ENCODE peak calls at places on chromosomes 3 and 15, in nine cellular contexts. One of them, this sample, is unnamed.

GRCh38 chr3:172676208-172676920 is 34.5 kb downstream of the NCEH1 start:
- DNase-seq in stomach: no peak
- DNase-seq in HepG2: no peak
- DNase-seq in GM12892: no peak
- DNase-seq in GM12891: no peak
- DNase-seq in suprapubic skin: no peak
- DNase-seq in spleen: no peak
- DNase-seq in transverse colon: no peak
- DNase-seq in breast epithelium: no peak
- DNase-seq in this sample: no peak

GRCh38 chr15:26852980-26853379 is 13.9 kb upstream of the GABRA5 start:
- DNase-seq in stomach: no peak
- DNase-seq in transverse colon: no peak
- DNase-seq in breast epithelium: no peak
- DNase-seq in HepG2: no peak
- DNase-seq in suprapubic skin: no peak
- DNase-seq in GM12891: no peak
- DNase-seq in GM12892: no peak
- DNase-seq in spleen: no peak
- DNase-seq in this sample: no peak

GRCh38 chr15:75191235-75191634 is 10.4 kb upstream of the C15orf39 start:
- DNase-seq in HepG2: no peak
- DNase-seq in breast epithelium: no peak
- DNase-seq in GM12892: no peak
- DNase-seq in spleen: no peak
- DNase-seq in GM12891: no peak
- DNase-seq in suprapubic skin: no peak
- DNase-seq in transverse colon: no peak
- DNase-seq in stomach: no peak
- DNase-seq in this sample: no peak

GRCh38 chr3:133469140-133469731 is 69.4 kb downstream of the BFSP2 start:
- DNase-seq in stomach: no peak
- DNase-seq in suprapubic skin: no peak
- DNase-seq in GM12892: no peak
- DNase-seq in transverse colon: no peak
- DNase-seq in HepG2: peak; percentile 91
- DNase-seq in breast epithelium: no peak
- DNase-seq in spleen: no peak
- DNase-seq in GM12891: no peak
- DNase-seq in this sample: no peak

GRCh38 chr3:32626650-32627049 is 56.0 kb upstream of the DYNC1LI1 start:
- DNase-seq in spleen: no peak
- DNase-seq in suprapubic skin: no peak
- DNase-seq in stomach: no peak
- DNase-seq in GM12892: no peak
- DNase-seq in HepG2: no peak
- DNase-seq in transverse colon: no peak
- DNase-seq in breast epithelium: no peak
- DNase-seq in GM12891: no peak
- DNase-seq in this sample: no peak

GRCh38 chr15:89088605-89089315 is 504 bp downstream of the ABHD2 start:
- DNase-seq in GM12891: no peak
- DNase-seq in breast epithelium: no peak
- DNase-seq in stomach: peak; percentile 55
- DNase-seq in HepG2: no peak
- DNase-seq in spleen: peak; percentile 89
- DNase-seq in transverse colon: peak; percentile 36
- DNase-seq in suprapubic skin: no peak
- DNase-seq in GM12892: peak; percentile 18
- DNase-seq in this sample: peak; percentile 70

GRCh38 chr15:37933685-37934084 is 755 bp upstream of the TMCO5A start:
- DNase-seq in suprapubic skin: no peak
- DNase-seq in GM12892: no peak
- DNase-seq in transverse colon: no peak
- DNase-seq in breast epithelium: no peak
- DNase-seq in stomach: no peak
- DNase-seq in spleen: no peak
- DNase-seq in HepG2: no peak
- DNase-seq in GM12891: no peak
- DNase-seq in this sample: no peak

GRCh38 chr3:16380421-16380820 is 115.4 kb downstream of the OXNAD1 start:
- DNase-seq in stomach: no peak
- DNase-seq in spleen: no peak
- DNase-seq in breast epithelium: no peak
- DNase-seq in suprapubic skin: no peak
- DNase-seq in GM12891: no peak
- DNase-seq in transverse colon: no peak
- DNase-seq in GM12892: no peak
- DNase-seq in HepG2: no peak
- DNase-seq in this sample: no peak

GRCh38 chr15:58329781-58330467 is 101.9 kb upstream of the LIPC start:
- DNase-seq in GM12891: no peak
- DNase-seq in spleen: no peak
- DNase-seq in GM12892: no peak
- DNase-seq in stomach: peak; percentile 60
- DNase-seq in breast epithelium: peak; percentile 56
- DNase-seq in suprapubic skin: no peak
- DNase-seq in HepG2: no peak
- DNase-seq in transverse colon: peak; percentile 17
- DNase-seq in this sample: no peak

GRCh38 chr3:122519693-122520092 is 5.0 kb upstream of the KPNA1 start:
- DNase-seq in transverse colon: no peak
- DNase-seq in spleen: no peak
- DNase-seq in GM12892: no peak
- DNase-seq in breast epithelium: no peak
- DNase-seq in suprapubic skin: no peak
- DNase-seq in stomach: no peak
- DNase-seq in HepG2: no peak
- DNase-seq in GM12891: no peak
- DNase-seq in this sample: no peak

GRCh38 chr3:25663324-25664065 is 1.2 kb downstream of the TOP2B start:
- DNase-seq in spleen: no peak
- DNase-seq in stomach: no peak
- DNase-seq in suprapubic skin: no peak
- DNase-seq in breast epithelium: no peak
- DNase-seq in HepG2: peak; percentile 56
- DNase-seq in GM12892: no peak
- DNase-seq in GM12891: no peak
- DNase-seq in transverse colon: peak; percentile 27
- DNase-seq in this sample: no peak

GRCh38 chr15:91865486-91865885 is 12.0 kb downstream of the SLCO3A1 start:
- DNase-seq in breast epithelium: no peak
- DNase-seq in spleen: no peak
- DNase-seq in GM12891: no peak
- DNase-seq in transverse colon: no peak
- DNase-seq in stomach: no peak
- DNase-seq in HepG2: no peak
- DNase-seq in GM12892: no peak
- DNase-seq in suprapubic skin: no peak
- DNase-seq in this sample: no peak

GRCh38 chr15:91865903-91866302 is 12.4 kb downstream of the SLCO3A1 start:
- DNase-seq in breast epithelium: no peak
- DNase-seq in suprapubic skin: no peak
- DNase-seq in stomach: no peak
- DNase-seq in transverse colon: no peak
- DNase-seq in GM12892: no peak
- DNase-seq in GM12891: no peak
- DNase-seq in HepG2: no peak
- DNase-seq in spleen: no peak
- DNase-seq in this sample: no peak

GRCh38 chr15:91866371-91866905 is 12.9 kb downstream of the SLCO3A1 start:
- DNase-seq in GM12891: no peak
- DNase-seq in transverse colon: no peak
- DNase-seq in GM12892: no peak
- DNase-seq in breast epithelium: peak; percentile 88
- DNase-seq in stomach: no peak
- DNase-seq in suprapubic skin: no peak
- DNase-seq in HepG2: no peak
- DNase-seq in spleen: no peak
- DNase-seq in this sample: no peak

GRCh38 chr15:91866971-91867372 is 13.5 kb downstream of the SLCO3A1 start:
- DNase-seq in stomach: no peak
- DNase-seq in HepG2: no peak
- DNase-seq in suprapubic skin: no peak
- DNase-seq in transverse colon: no peak
- DNase-seq in GM12891: no peak
- DNase-seq in breast epithelium: peak; percentile 84
- DNase-seq in GM12892: no peak
- DNase-seq in spleen: no peak
- DNase-seq in this sample: no peak

GRCh38 chr15:91867581-91868026 is 14.1 kb downstream of the SLCO3A1 start:
- DNase-seq in GM12891: no peak
- DNase-seq in breast epithelium: peak; percentile 83
- DNase-seq in suprapubic skin: no peak
- DNase-seq in transverse colon: peak; percentile 85
- DNase-seq in HepG2: no peak
- DNase-seq in GM12892: no peak
- DNase-seq in stomach: peak; percentile 81
- DNase-seq in spleen: peak; percentile 83
- DNase-seq in this sample: peak; percentile 91
- TF ChIP-seq POLR2AphosphoS5 in GM12891: no peak
- TF ChIP-seq POLR2AphosphoS5 in breast epithelium: no peak
- TF ChIP-seq POLR2AphosphoS5 in suprapubic skin: no peak
- TF ChIP-seq POLR2AphosphoS5 in transverse colon: peak; percentile 39
- TF ChIP-seq POLR2AphosphoS5 in HepG2: no peak
- TF ChIP-seq POLR2AphosphoS5 in GM12892: no peak
- TF ChIP-seq POLR2AphosphoS5 in stomach: peak; percentile 4
- TF ChIP-seq POLR2AphosphoS5 in spleen: peak; percentile 59
- TF ChIP-seq POLR2AphosphoS5 in this sample: peak; percentile 22

DNA sequence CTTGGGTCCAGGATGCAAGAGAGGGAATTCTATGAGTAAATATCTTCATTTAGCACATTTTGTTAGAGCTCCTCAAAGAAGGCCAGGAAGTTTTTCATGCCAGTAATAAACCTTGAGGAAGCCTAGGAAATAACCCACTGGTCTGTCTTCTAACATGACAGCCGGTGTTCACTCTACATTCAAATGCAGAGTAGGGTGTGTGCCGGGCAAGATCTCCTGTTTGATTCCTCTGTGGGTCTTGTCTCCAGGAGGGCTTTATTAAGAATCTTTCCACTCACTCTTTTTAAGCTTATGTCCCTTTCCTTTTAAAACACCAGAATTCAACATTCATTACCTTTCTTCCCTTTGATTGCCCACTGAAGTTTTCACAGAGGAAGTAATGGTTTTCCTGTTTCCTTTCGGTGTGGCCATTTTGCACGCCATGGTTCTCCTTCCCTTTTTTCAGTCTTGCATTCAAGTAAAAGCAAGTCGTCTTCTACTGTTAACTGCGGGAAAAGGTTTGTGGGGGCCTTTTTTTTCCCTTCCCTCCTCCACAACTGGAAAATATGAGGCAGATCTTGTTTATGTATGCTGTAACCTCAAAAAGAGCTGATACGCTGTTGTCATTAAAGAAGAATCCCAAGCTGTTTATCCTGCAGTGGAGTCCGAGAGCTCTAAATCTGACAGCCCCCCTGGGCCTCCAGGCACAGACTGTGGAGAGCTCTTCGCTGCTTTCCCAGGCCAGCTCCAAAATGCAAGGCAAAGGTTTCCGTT is 40.6 kb downstream of the FILIP1L start:
- DNase-seq in suprapubic skin: no peak
- DNase-seq in breast epithelium: no peak
- DNase-seq in stomach: no peak
- DNase-seq in spleen: no peak
- DNase-seq in GM12891: no peak
- DNase-seq in GM12892: no peak
- DNase-seq in HepG2: no peak
- DNase-seq in transverse colon: peak; percentile 26
- DNase-seq in this sample: peak; percentile 64
- TF ChIP-seq POLR2AphosphoS5 in suprapubic skin: no peak
- TF ChIP-seq POLR2AphosphoS5 in breast epithelium: no peak
- TF ChIP-seq POLR2AphosphoS5 in stomach: no peak
- TF ChIP-seq POLR2AphosphoS5 in spleen: no peak
- TF ChIP-seq POLR2AphosphoS5 in GM12891: no peak
- TF ChIP-seq POLR2AphosphoS5 in GM12892: no peak
- TF ChIP-seq POLR2AphosphoS5 in HepG2: no peak
- TF ChIP-seq POLR2AphosphoS5 in transverse colon: peak; percentile 39
- TF ChIP-seq POLR2AphosphoS5 in this sample: no peak

DNA sequence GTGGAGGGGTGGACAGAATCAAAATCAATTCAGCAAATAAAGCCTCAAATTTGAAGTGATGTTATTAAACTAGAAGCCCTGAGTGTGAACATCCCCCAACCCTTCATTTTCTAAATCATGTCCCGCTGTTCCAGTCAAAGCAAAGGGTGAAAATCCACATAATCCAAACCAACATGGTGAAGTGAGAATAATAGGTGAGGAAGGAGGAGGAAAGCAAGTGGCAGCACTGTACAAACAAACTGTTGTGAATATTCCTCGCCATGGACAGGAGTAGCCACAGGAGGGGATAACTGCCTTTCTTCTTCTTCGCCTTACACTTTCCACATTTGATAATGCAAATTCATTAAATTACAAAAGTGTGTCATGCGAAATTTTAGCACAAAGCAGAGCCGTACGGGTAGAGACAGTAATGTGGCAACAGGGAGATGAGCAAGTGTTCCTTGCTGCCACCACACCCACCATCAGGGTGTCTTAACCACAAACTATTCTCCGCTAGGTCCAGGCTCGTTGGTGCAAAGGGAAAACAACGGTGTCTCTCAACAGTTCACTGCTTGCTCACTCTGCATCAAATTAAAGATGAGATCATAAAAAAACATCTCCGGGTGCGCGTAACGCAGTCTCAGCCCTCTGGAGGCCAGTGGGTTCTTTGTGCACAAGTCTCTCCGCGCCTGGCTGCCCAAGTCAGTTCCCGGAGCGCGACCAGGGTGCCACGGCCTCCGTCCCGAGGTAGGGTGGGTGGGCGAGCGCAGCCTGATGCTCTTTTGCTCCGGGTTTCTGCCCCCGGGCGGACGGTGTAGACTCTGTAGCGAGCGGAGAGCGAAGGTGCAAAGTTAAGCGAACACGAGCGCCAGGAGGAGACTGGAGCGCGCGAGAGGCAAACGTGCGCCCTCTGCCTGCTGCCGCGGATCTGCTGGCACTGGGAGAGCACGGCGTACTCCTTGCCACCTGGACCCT is 6.7 kb downstream of the EPHA3 start:
- DNase-seq in GM12892: no peak
- DNase-seq in HepG2: peak; percentile 20
- DNase-seq in GM12891: no peak
- DNase-seq in stomach: peak; percentile 63
- DNase-seq in transverse colon: peak; percentile 38
- DNase-seq in spleen: peak; percentile 82
- DNase-seq in suprapubic skin: no peak
- DNase-seq in breast epithelium: no peak
- DNase-seq in this sample: peak; percentile 76
- TF ChIP-seq POLR2AphosphoS5 in GM12892: no peak
- TF ChIP-seq POLR2AphosphoS5 in HepG2: no peak
- TF ChIP-seq POLR2AphosphoS5 in GM12891: no peak
- TF ChIP-seq POLR2AphosphoS5 in stomach: no peak
- TF ChIP-seq POLR2AphosphoS5 in transverse colon: no peak
- TF ChIP-seq POLR2AphosphoS5 in spleen: no peak
- TF ChIP-seq POLR2AphosphoS5 in suprapubic skin: no peak
- TF ChIP-seq POLR2AphosphoS5 in breast epithelium: no peak
- TF ChIP-seq POLR2AphosphoS5 in this sample: no peak

GRCh38 chr15:23753248-23753647 is 66.1 kb upstream of the NDN start:
- DNase-seq in suprapubic skin: no peak
- DNase-seq in spleen: no peak
- DNase-seq in stomach: no peak
- DNase-seq in transverse colon: no peak
- DNase-seq in GM12891: no peak
- DNase-seq in breast epithelium: no peak
- DNase-seq in GM12892: no peak
- DNase-seq in HepG2: no peak
- DNase-seq in this sample: no peak

GRCh38 chr15:23750179-23750578 is 63.1 kb upstream of the NDN start:
- DNase-seq in HepG2: no peak
- DNase-seq in GM12891: no peak
- DNase-seq in stomach: no peak
- DNase-seq in transverse colon: no peak
- DNase-seq in suprapubic skin: no peak
- DNase-seq in spleen: no peak
- DNase-seq in breast epithelium: no peak
- DNase-seq in GM12892: no peak
- DNase-seq in this sample: no peak

GRCh38 chr15:23750776-23751175 is 63.7 kb upstream of the NDN start:
- DNase-seq in HepG2: no peak
- DNase-seq in breast epithelium: no peak
- DNase-seq in transverse colon: peak; percentile 12
- DNase-seq in stomach: peak; percentile 70
- DNase-seq in GM12891: no peak
- DNase-seq in suprapubic skin: no peak
- DNase-seq in spleen: no peak
- DNase-seq in GM12892: no peak
- DNase-seq in this sample: no peak
- TF ChIP-seq POLR2AphosphoS5 in HepG2: no peak
- TF ChIP-seq POLR2AphosphoS5 in breast epithelium: no peak
- TF ChIP-seq POLR2AphosphoS5 in transverse colon: no peak
- TF ChIP-seq POLR2AphosphoS5 in stomach: no peak
- TF ChIP-seq POLR2AphosphoS5 in GM12891: no peak
- TF ChIP-seq POLR2AphosphoS5 in suprapubic skin: no peak
- TF ChIP-seq POLR2AphosphoS5 in spleen: no peak
- TF ChIP-seq POLR2AphosphoS5 in GM12892: no peak
- TF ChIP-seq POLR2AphosphoS5 in this sample: no peak

This sample was measured in sigmoid colon.